ENCODE peak calls at places on chromosomes 6 and 20, in eight cellular contexts. M, C, D, W, I, K, J and S are unnamed samples.

GRCh38 chr20:41110930-41111577 is 26.3 kb upstream of the PLCG1 start:
- DNase-seq in M (no peak), W (no peak), J (no peak), D (no peak), K (no peak), I (no peak), C (no peak), S (no peak)

GRCh38 chr6:156513504-156513903 is 263.7 kb upstream of the ARID1B start:
- DNase-seq in W (no peak), C (no peak), J (no peak), I (no peak), M (no peak), K (no peak), D (no peak), S (no peak)

GRCh38 chr6:125182237-125183018 is 28.9 kb downstream of the TPD52L1 start:
- DNase-seq in J (no peak), K (no peak), M (no peak), I (no peak), D (no peak), C (no peak), W (no peak), S (no peak)

GRCh38 chr20:4053516-4053919 is 38.2 kb upstream of the RNF24 start:
- DNase-seq in I (no peak), K (no peak), M (no peak), D (no peak), C (no peak), W (no peak), J (no peak), S (no peak)

GRCh38 chr6:138393871-138394783 is 9.9 kb upstream of the HEBP2 start:
- DNase-seq in W (no peak), I (no peak), C (no peak), M (no peak), K (no peak), J (no peak), D (no peak), S (no peak)

GRCh38 chr6:129785081-129785755 is 75.2 kb upstream of the ARHGAP18 start:
- DNase-seq in D (no peak), I (no peak), M (no peak), J (no peak), W (no peak), C (no peak), K (no peak), S (no peak)

GRCh38 chr6:19303381-19303780 is 533.8 kb upstream of the ID4 start:
- DNase-seq in I (no peak), K (peak; percentile 81), C (no peak), D (no peak), J (no peak), W (peak; percentile 17), M (no peak), S (peak; percentile 17)

GRCh38 chr20:35856866-35857265 is 85.1 kb downstream of the PHF20 start:
- DNase-seq in M (no peak), D (no peak), K (no peak), C (no peak), W (no peak), J (no peak), I (no peak), S (no peak)

GRCh38 chr6:103675807-103676406 is 1183.8 kb downstream of the HACE1 start:
- DNase-seq in D (no peak), C (no peak), M (no peak), W (no peak), I (no peak), K (no peak), J (no peak), S (no peak)

GRCh38 chr6:26327450-26328264 is 37.3 kb upstream of the BTN3A2 start:
- DNase-seq in J (peak; percentile 84), I (peak; percentile 71), K (no peak), W (no peak), D (peak; percentile 81), C (peak; percentile 33), M (peak; percentile 69), S (peak; percentile 17)

GRCh38 chr6:143127941-143128340 is 67.3 kb downstream of the AIG1 start:
- DNase-seq in W (no peak), C (no peak), I (no peak), D (no peak), K (no peak), M (no peak), J (no peak), S (no peak)

GRCh38 chr6:25053875-25054371 is 118.2 kb upstream of the RIPOR2 start:
- DNase-seq in K (no peak), C (no peak), I (no peak), W (peak; percentile 33), J (no peak), D (peak; percentile 50), M (no peak), S (no peak)

GRCh38 chr6:42260424-42260888 is 42.8 kb upstream of the MRPS10 start:
- DNase-seq in W (peak; percentile 43), C (no peak), K (no peak), D (no peak), M (no peak), J (no peak), I (no peak), S (no peak)